ENCODE peak calls at places on chromosomes 12 and 14, in four cellular contexts. O, F, X and S are unnamed samples.

GRCh38 chr12:11869901-11870300 is 200.8 kb upstream of the BCL2L14 start:
- DNase-seq in O (no peak), F (no peak), X (no peak), S (no peak)

GRCh38 chr12:132444957-132445883 is 44.7 kb upstream of the FBRSL1 start:
- DNase-seq in O (no peak), F (no peak), X (no peak), S (no peak)

GRCh38 chr12:12087693-12088034 is 16.9 kb downstream of the BCL2L14 start:
- DNase-seq in O (no peak), F (no peak), X (no peak), S (no peak)

GRCh38 chr12:67928621-67929369 is 60.5 kb upstream of the IFNG-AS1 start:
- DNase-seq in O (no peak), F (no peak), X (no peak), S (no peak)

GRCh38 chr14:68262567-68262966 is 443.0 kb downstream of the RAD51B start:
- DNase-seq in O (peak), F (no peak), X (no peak), S (no peak)

GRCh38 chr14:23068792-23069412 is 11.6 kb upstream of the CDH24 start:
- DNase-seq in O (peak), F (peak), X (peak), S (peak)

GRCh38 chr14:63852817-63853730 is at the start of gene SYNE2:
- DNase-seq in O (peak), F (peak), X (peak), S (peak)

GRCh38 chr14:59969319-59969718 is 49.4 kb downstream of the LRRC9 start:
- DNase-seq in O (no peak), F (peak), X (peak), S (no peak)

GRCh38 chr12:124767075-124767821 is 96.4 kb downstream of the SCARB1 start:
- DNase-seq in O (peak), F (peak), X (peak), S (peak)

GRCh38 chr14:59997496-59997895 is 77.6 kb downstream of the LRRC9 start:
- DNase-seq in O (no peak), F (no peak), X (no peak), S (no peak)

GRCh38 chr14:104795781-104796681 is 483 bp upstream of the AKT1 start:
- DNase-seq in O (peak), F (peak), X (no peak), S (no peak)

GRCh38 chr12:78146365-78146772 is 315.7 kb downstream of the NAV3 start:
- DNase-seq in O (peak), F (peak), X (peak), S (peak)

GRCh38 chr12:121015825-121016766 is at the start of gene C12orf43:
- DNase-seq in O (peak), F (peak), X (peak), S (peak)
- TF ChIP-seq MAZ in O (peak), F (peak), X (no peak), S (no peak)

GRCh38 chr14:54715811-54716210 is 148.9 kb downstream of the SAMD4A start:
- DNase-seq in O (no peak), F (no peak), X (no peak), S (no peak)

GRCh38 chr14:54712371-54712998 is 145.6 kb downstream of the SAMD4A start:
- DNase-seq in O (no peak), F (no peak), X (peak), S (no peak)

GRCh38 chr14:54718046-54718445 is 151.1 kb downstream of the SAMD4A start:
- DNase-seq in O (no peak), F (no peak), X (peak), S (no peak)

GRCh38 chr14:54713364-54713763 is 146.4 kb downstream of the SAMD4A start:
- DNase-seq in O (no peak), F (no peak), X (peak), S (no peak)

GRCh38 chr14:54715244-54715643 is 148.3 kb downstream of the SAMD4A start:
- DNase-seq in O (peak), F (no peak), X (peak), S (no peak)
- TF ChIP-seq MAZ in O (no peak), F (no peak), X (no peak), S (no peak)

GRCh38 chr14:80188571-80188970 is 22.7 kb downstream of the DIO2 start:
- DNase-seq in O (no peak), F (no peak), X (no peak), S (no peak)
- TF ChIP-seq MAZ in O (no peak), F (no peak), X (no peak), S (no peak)

GRCh38 chr12:52496054-52496453 is 3.0 kb upstream of the KRT6A start:
- DNase-seq in O (no peak), F (no peak), X (no peak), S (no peak)
- TF ChIP-seq MAZ in O (no peak), F (no peak), X (no peak), S (no peak)

DNA sequence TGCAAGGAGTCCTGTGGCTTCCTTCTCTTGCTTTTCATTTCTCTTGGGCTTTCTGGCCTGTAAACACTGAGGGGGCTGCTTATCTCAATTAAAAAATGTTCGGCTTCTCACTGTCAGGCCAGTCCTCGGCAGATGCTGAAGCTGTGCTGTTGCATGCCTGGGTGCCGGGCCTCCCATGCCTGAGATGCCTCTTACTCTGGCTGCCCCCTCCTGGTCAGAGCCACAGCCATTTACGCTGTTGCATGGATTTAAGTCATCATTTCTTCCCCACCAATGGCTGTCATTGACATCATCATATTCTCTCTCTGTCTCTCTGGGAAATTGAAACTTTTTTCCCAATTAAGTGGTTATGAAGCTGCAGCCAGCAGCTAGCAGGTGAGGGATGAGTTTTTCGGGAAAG is 53.7 kb downstream of the FOXN4 start:
- DNase-seq in O (peak), F (peak), X (peak), S (peak)
- TF ChIP-seq MAZ in O (no peak), F (no peak), X (no peak), S (no peak)

GRCh38 chr12:6751767-6752166 is 1.2 kb downstream of the MLF2 start:
- DNase-seq in O (no peak), F (no peak), X (no peak), S (no peak)

GRCh38 chr12:6752931-6753771 is at the start of gene MLF2:
- DNase-seq in O (peak), F (peak), X (peak), S (peak)

GRCh38 chr12:6752181-6752930 is 585 bp downstream of the MLF2 start:
- DNase-seq in O (no peak), F (peak), X (peak), S (peak)

GRCh38 chr12:6753772-6754356 is 923 bp upstream of the MLF2 start:
- DNase-seq in O (peak), F (no peak), X (no peak), S (no peak)

GRCh38 chr12:6754406-6754805 is 1.5 kb upstream of the MLF2 start:
- DNase-seq in O (no peak), F (no peak), X (no peak), S (no peak)
- TF ChIP-seq MAZ in O (no peak), F (no peak), X (no peak), S (no peak)

GRCh38 chr12:15931590-15932053 is 20.5 kb downstream of the DERA start:
- DNase-seq in O (peak), F (peak), X (no peak), S (no peak)
- TF ChIP-seq MAZ in O (no peak), F (no peak), X (no peak), S (no peak)